ENCODE peak calls at places on chromosomes 5 and 9, in ten cellular contexts. D is suprapubic skin, P is sigmoid colon, R is A549, C is IMR-90, O is transverse colon, J is spleen, V is body of pancreas, T is tibial nerve, N is erythroblast. Y is an unnamed sample.

GRCh38 chr5:152532714-152533113 is 127.6 kb upstream of the NMUR2 start:
- DNase-seq in D (no peak), P (no peak), R (peak; percentile 28), C (peak; percentile 56), O (no peak), J (no peak), V (no peak), T (peak; percentile 27), N (peak; percentile 35), Y (no peak)

GRCh38 chr5:112240011-112240410 is 179.1 kb downstream of the EPB41L4A start:
- DNase-seq in D (no peak), P (no peak), R (peak; percentile 25), C (peak; percentile 0), O (no peak), J (no peak), V (no peak), T (no peak), N (no peak), Y (no peak)

GRCh38 chr5:161311141-161311708 is 235.3 kb downstream of the GABRB2 start:
- DNase-seq in D (no peak), P (no peak), R (no peak), C (no peak), O (no peak), J (no peak), V (no peak), T (no peak), N (no peak), Y (peak; percentile 11)

GRCh38 chr5:35513612-35514011 is 104.1 kb upstream of the SPEF2 start:
- DNase-seq in D (no peak), P (no peak), R (no peak), C (no peak), O (no peak), J (no peak), V (no peak), T (no peak), N (no peak), Y (no peak)

GRCh38 chr5:66897355-66897754 is 299.2 kb downstream of the CD180 start:
- DNase-seq in D (no peak), P (no peak), R (no peak), C (no peak), O (no peak), J (no peak), V (no peak), T (no peak), N (no peak), Y (no peak)

GRCh38 chr9:127388037-127388855 is 8.7 kb upstream of the SLC2A8 start:
- DNase-seq in D (no peak), P (peak; percentile 70), R (peak; percentile 82), C (peak; percentile 98), O (peak; percentile 75), J (peak; percentile 66), V (peak; percentile 32), T (peak; percentile 75), N (no peak), Y (no peak)

GRCh38 chr5:179344301-179345178 is 721 bp downstream of the ADAMTS2 start:
- DNase-seq in D (no peak), P (no peak), R (no peak), C (peak; percentile 22), O (no peak), J (peak; percentile 73), V (no peak), T (no peak), N (no peak), Y (no peak)

GRCh38 chr9:34289159-34289558 is 39.9 kb downstream of the KIF24 start:
- DNase-seq in D (no peak), P (no peak), R (no peak), C (peak; percentile 8), O (no peak), J (no peak), V (no peak), T (no peak), N (no peak), Y (no peak)

GRCh38 chr5:131997026-131997726 is 14.3 kb downstream of the ACSL6 start:
- DNase-seq in D (no peak), P (peak; percentile 40), R (no peak), C (no peak), O (no peak), J (peak; percentile 36), V (no peak), T (no peak), N (no peak), Y (no peak)

GRCh38 chr5:131997727-131998117 is 13.7 kb downstream of the ACSL6 start:
- DNase-seq in D (no peak), P (no peak), R (no peak), C (no peak), O (no peak), J (peak; percentile 23), V (no peak), T (no peak), N (peak; percentile 26), Y (no peak)

GRCh38 chr5:131998431-131999040 is 12.9 kb downstream of the ACSL6 start:
- DNase-seq in D (no peak), P (no peak), R (no peak), C (no peak), O (no peak), J (no peak), V (no peak), T (no peak), N (no peak), Y (no peak)

GRCh38 chr5:131994533-131995226 is 16.8 kb downstream of the ACSL6 start:
- DNase-seq in D (no peak), P (no peak), R (no peak), C (no peak), O (no peak), J (peak; percentile 61), V (no peak), T (no peak), N (peak; percentile 98), Y (no peak)

GRCh38 chr5:131996210-131997025 is 15.0 kb downstream of the ACSL6 start:
- DNase-seq in D (no peak), P (no peak), R (no peak), C (no peak), O (no peak), J (peak; percentile 17), V (peak; percentile 36), T (no peak), N (peak; percentile 93), Y (no peak)
- TF ChIP-seq POLR2A in D (no peak), P (no peak), R (no peak), C (no peak), O (no peak), J (no peak), V (no peak), T (no peak), N (no peak), Y (no peak)

GRCh38 chr5:147558826-147559225 is 49.0 kb upstream of the DPYSL3 start:
- DNase-seq in D (no peak), P (peak; percentile 85), R (peak; percentile 25), C (peak; percentile 81), O (peak; percentile 29), J (no peak), V (peak; percentile 18), T (peak; percentile 64), N (peak; percentile 10), Y (no peak)

GRCh38 chr5:147558131-147558730 is 48.4 kb upstream of the DPYSL3 start:
- DNase-seq in D (no peak), P (no peak), R (no peak), C (peak; percentile 28), O (no peak), J (no peak), V (no peak), T (no peak), N (no peak), Y (no peak)

GRCh38 chr5:147561435-147561834 is 51.6 kb upstream of the DPYSL3 start:
- DNase-seq in D (no peak), P (no peak), R (no peak), C (no peak), O (no peak), J (no peak), V (no peak), T (no peak), N (no peak), Y (no peak)

GRCh38 chr5:147559725-147560124 is 49.9 kb upstream of the DPYSL3 start:
- DNase-seq in D (no peak), P (no peak), R (no peak), C (no peak), O (no peak), J (no peak), V (no peak), T (no peak), N (no peak), Y (no peak)

GRCh38 chr5:147560982-147561381 is 51.1 kb upstream of the DPYSL3 start:
- DNase-seq in D (no peak), P (no peak), R (no peak), C (no peak), O (no peak), J (no peak), V (no peak), T (no peak), N (no peak), Y (no peak)
- TF ChIP-seq POLR2A in D (no peak), P (no peak), R (no peak), C (no peak), O (no peak), J (no peak), V (no peak), T (no peak), N (no peak), Y (no peak)

GRCh38 chr5:139248826-139249453 is 44.6 kb upstream of the MATR3 start:
- DNase-seq in D (no peak), P (peak; percentile 8), R (no peak), C (no peak), O (no peak), J (no peak), V (no peak), T (no peak), N (no peak), Y (no peak)

GRCh38 chr5:139243425-139243965 is 45.3 kb upstream of the SIL1 start:
- DNase-seq in D (no peak), P (no peak), R (no peak), C (peak; percentile 59), O (no peak), J (no peak), V (no peak), T (no peak), N (no peak), Y (no peak)

GRCh38 chr5:139251281-139251687 is 42.3 kb upstream of the MATR3 start:
- DNase-seq in D (no peak), P (peak; percentile 10), R (no peak), C (no peak), O (peak; percentile 29), J (no peak), V (no peak), T (no peak), N (peak; percentile 8), Y (peak; percentile 48)

GRCh38 chr5:139245637-139246335 is 47.6 kb upstream of the SIL1 start:
- DNase-seq in D (no peak), P (no peak), R (no peak), C (no peak), O (no peak), J (no peak), V (no peak), T (no peak), N (no peak), Y (no peak)

DNA sequence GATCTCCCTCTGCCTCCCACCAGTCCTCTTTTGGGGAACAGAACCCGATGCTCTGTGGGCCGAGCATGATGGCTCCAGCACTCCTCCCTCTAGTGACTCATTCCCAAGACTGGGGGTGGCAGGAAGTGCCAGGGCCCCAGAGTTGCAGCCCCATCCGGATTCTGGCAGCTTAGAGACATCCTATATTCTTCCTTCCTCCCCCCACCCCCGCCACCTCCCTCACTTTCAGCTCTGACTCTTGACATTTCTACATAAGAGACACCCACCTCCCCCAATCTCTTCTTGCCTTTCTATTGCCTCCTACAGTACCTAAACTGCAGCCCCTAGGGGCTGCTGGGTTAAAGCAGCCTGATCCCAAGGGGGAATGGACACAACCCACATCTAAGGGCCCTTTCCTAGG is 47.1 kb upstream of the MATR3 start:
- DNase-seq in D (no peak), P (no peak), R (no peak), C (peak; percentile 60), O (no peak), J (peak; percentile 62), V (no peak), T (no peak), N (no peak), Y (no peak)
- TF ChIP-seq POLR2A in D (no peak), P (no peak), R (no peak), C (no peak), O (no peak), J (no peak), V (no peak), T (no peak), N (no peak), Y (no peak)

GRCh38 chr9:136363606-136364368 is at the start of gene DNLZ:
- DNase-seq in D (peak; percentile 90), P (peak; percentile 93), R (peak; percentile 87), C (peak; percentile 76), O (peak; percentile 89), J (peak; percentile 96), V (peak; percentile 88), T (peak; percentile 75), N (peak; percentile 92), Y (peak; percentile 99)
- TF ChIP-seq POLR2A in D (peak; percentile 67), P (no peak), R (peak; percentile 60), C (peak; percentile 48), O (no peak), J (no peak), V (no peak), T (peak; percentile 74), N (peak; percentile 30), Y (peak; percentile 80)

Y was measured in GM12892.